ENCODE peak calls at places on chromosomes 2 and 18, in four cellular contexts. One of them, this sample, is unnamed.

GRCh38 chr2:2586068-2586776 is 255.1 kb upstream of the MYT1L start:
- DNase-seq in GM12891: no peak
- DNase-seq in GM12878: no peak
- DNase-seq in K562: no peak
- DNase-seq in this sample: no peak

GRCh38 chr2:185208261-185208660 is 530.3 kb upstream of the FSIP2 start:
- DNase-seq in GM12891: no peak
- DNase-seq in GM12878: no peak
- DNase-seq in K562: peak; percentile 6
- DNase-seq in this sample: peak; percentile 23

GRCh38 chr2:141027221-141027620 is 1103.6 kb downstream of the LRP1B start:
- DNase-seq in GM12891: no peak
- DNase-seq in GM12878: no peak
- DNase-seq in K562: no peak
- DNase-seq in this sample: no peak

GRCh38 chr18:44149706-44150105 is 531.0 kb upstream of the SETBP1 start:
- DNase-seq in GM12891: no peak
- DNase-seq in GM12878: no peak
- DNase-seq in K562: no peak
- DNase-seq in this sample: no peak

GRCh38 chr18:30971338-30971956 is 71.1 kb downstream of the DSC3 start:
- DNase-seq in GM12891: no peak
- DNase-seq in GM12878: no peak
- DNase-seq in K562: peak; percentile 20
- DNase-seq in this sample: no peak

GRCh38 chr2:217832115-217832514 is 170.7 kb downstream of the TNS1 start:
- DNase-seq in GM12891: no peak
- DNase-seq in GM12878: no peak
- DNase-seq in K562: no peak
- DNase-seq in this sample: no peak

GRCh38 chr2:207725815-207726578 is 14.6 kb downstream of the CCNYL1 start:
- DNase-seq in GM12891: no peak
- DNase-seq in GM12878: no peak
- DNase-seq in K562: no peak
- DNase-seq in this sample: no peak

GRCh38 chr18:11320981-11321380 is 171.6 kb upstream of the PIEZO2 start:
- DNase-seq in GM12891: no peak
- DNase-seq in GM12878: no peak
- DNase-seq in K562: no peak
- DNase-seq in this sample: no peak

GRCh38 chr2:236211281-236211680 is 43.1 kb upstream of the GBX2 start:
- DNase-seq in GM12891: no peak
- DNase-seq in GM12878: no peak
- DNase-seq in K562: no peak
- DNase-seq in this sample: no peak

GRCh38 chr18:12585218-12585617 is 72.7 kb downstream of the SPIRE1 start:
- DNase-seq in GM12891: no peak
- DNase-seq in GM12878: no peak
- DNase-seq in K562: no peak
- DNase-seq in this sample: no peak

GRCh38 chr2:148903294-148903693 is 28.3 kb downstream of the KIF5C start:
- DNase-seq in GM12891: no peak
- DNase-seq in GM12878: no peak
- DNase-seq in K562: no peak
- DNase-seq in this sample: no peak

GRCh38 chr2:12895017-12895416 is 178.3 kb downstream of the TRIB2 start:
- DNase-seq in GM12891: no peak
- DNase-seq in GM12878: no peak
- DNase-seq in K562: no peak
- DNase-seq in this sample: no peak

GRCh38 chr2:237732790-237733349 is 65.7 kb upstream of the RBM44 start:
- DNase-seq in GM12891: no peak
- DNase-seq in GM12878: no peak
- DNase-seq in K562: no peak
- DNase-seq in this sample: no peak

GRCh38 chr2:26979761-26980160 is 9.3 kb downstream of the MAPRE3 start:
- DNase-seq in GM12891: no peak
- DNase-seq in GM12878: no peak
- DNase-seq in K562: no peak
- DNase-seq in this sample: no peak
- TF ChIP-seq SPI1 in GM12891: no peak
- TF ChIP-seq SPI1 in GM12878: no peak
- TF ChIP-seq SPI1 in K562: no peak
- TF ChIP-seq SPI1 in this sample: no peak

GRCh38 chr2:145220496-145220895 is 700.6 kb upstream of the ZEB2 start:
- DNase-seq in GM12891: no peak
- DNase-seq in GM12878: no peak
- DNase-seq in K562: no peak
- DNase-seq in this sample: no peak
- TF ChIP-seq SPI1 in GM12891: no peak
- TF ChIP-seq SPI1 in GM12878: no peak
- TF ChIP-seq SPI1 in K562: no peak
- TF ChIP-seq SPI1 in this sample: no peak

DNA sequence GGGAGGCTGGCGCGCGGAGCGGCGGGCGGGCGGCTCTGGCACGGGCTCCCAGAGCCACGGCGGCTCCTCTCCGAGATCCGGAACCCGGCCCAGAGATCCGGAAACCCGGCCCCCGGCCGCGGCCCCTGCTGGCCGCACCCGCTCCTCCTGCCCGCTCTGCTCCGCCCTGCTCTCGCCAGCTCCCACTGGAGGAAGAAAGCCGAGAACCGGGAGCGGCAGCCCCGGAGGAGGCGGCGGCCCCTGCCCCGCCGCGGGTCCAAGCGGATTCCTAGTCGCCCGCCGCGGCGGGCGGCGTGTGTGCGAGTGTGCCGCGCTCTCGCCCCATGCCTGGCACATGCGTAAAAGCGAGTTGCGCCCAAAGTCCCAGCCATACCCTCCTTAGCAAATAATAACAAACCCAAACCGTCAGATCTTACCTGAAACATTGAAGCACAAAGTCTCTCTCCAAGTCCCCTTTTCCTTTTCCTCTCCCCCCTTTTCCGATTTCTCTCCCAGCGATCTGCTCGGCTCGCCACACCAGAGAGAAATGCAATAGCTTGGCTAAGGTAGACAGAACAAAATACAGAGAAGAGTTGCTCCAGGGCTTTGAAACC is 108.7 kb upstream of the KCTD1 start:
- DNase-seq in GM12891: peak; percentile 47
- DNase-seq in GM12878: no peak
- DNase-seq in K562: no peak
- DNase-seq in this sample: no peak
- TF ChIP-seq SPI1 in GM12891: no peak
- TF ChIP-seq SPI1 in GM12878: no peak
- TF ChIP-seq SPI1 in K562: no peak
- TF ChIP-seq SPI1 in this sample: no peak

GRCh38 chr2:120869036-120869435 is 133.4 kb downstream of the GLI2 start:
- DNase-seq in GM12891: no peak
- DNase-seq in GM12878: no peak
- DNase-seq in K562: no peak
- DNase-seq in this sample: no peak

GRCh38 chr2:120866483-120867140 is 130.9 kb downstream of the GLI2 start:
- DNase-seq in GM12891: no peak
- DNase-seq in GM12878: no peak
- DNase-seq in K562: no peak
- DNase-seq in this sample: no peak

GRCh38 chr2:120866071-120866470 is 130.4 kb downstream of the GLI2 start:
- DNase-seq in GM12891: no peak
- DNase-seq in GM12878: no peak
- DNase-seq in K562: no peak
- DNase-seq in this sample: no peak

GRCh38 chr2:120868366-120868765 is 132.7 kb downstream of the GLI2 start:
- DNase-seq in GM12891: no peak
- DNase-seq in GM12878: no peak
- DNase-seq in K562: no peak
- DNase-seq in this sample: no peak

DNA sequence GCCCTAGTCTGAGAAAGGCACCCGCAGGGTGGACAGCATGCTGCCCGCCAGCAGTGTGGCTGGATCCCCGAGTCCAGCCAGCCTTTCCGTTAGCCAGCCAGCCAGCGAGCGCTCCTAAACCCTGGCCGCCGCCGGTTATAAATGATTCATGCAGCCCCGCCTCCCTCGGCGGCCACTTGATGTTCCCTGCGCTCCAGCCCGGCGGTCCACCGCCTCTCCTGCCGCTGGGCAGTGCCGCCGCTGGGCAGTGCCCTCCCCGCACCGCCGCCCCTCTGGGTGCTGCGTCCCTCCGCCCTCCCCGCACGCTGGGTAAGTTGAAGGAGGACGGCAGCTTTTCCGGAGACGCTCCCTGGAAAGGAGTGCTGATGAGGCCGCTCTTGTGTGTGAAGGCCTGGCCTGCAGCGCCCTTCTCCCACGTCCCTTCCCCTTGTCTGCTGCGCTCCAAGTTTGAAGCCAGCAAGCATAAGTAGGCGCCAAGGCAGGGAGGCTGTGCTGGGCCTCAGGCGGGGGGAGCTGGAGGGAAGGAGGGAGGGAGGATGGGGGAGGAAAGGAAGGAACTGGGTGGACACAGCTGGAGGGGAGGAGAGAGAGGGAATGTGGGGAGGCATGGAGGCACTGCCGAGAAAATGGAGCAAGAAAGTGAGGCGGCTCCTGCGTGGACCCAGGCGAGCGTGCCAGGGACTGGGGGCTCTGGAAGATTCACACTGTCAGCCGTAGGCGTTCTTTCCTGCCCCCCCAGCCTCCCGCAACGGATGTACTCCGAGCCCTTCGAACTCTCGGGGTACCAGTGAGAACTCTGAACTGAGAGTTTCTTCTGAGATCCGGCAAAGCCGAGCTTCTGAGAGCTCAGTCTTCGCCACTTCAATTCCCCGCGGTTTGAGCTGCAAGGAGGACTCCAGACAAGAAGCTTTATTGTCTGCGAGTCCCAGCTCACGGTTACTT is 131.9 kb downstream of the GLI2 start:
- DNase-seq in GM12891: no peak
- DNase-seq in GM12878: no peak
- DNase-seq in K562: peak; percentile 25
- DNase-seq in this sample: no peak
- TF ChIP-seq SPI1 in GM12891: no peak
- TF ChIP-seq SPI1 in GM12878: no peak
- TF ChIP-seq SPI1 in K562: no peak
- TF ChIP-seq SPI1 in this sample: no peak

DNA sequence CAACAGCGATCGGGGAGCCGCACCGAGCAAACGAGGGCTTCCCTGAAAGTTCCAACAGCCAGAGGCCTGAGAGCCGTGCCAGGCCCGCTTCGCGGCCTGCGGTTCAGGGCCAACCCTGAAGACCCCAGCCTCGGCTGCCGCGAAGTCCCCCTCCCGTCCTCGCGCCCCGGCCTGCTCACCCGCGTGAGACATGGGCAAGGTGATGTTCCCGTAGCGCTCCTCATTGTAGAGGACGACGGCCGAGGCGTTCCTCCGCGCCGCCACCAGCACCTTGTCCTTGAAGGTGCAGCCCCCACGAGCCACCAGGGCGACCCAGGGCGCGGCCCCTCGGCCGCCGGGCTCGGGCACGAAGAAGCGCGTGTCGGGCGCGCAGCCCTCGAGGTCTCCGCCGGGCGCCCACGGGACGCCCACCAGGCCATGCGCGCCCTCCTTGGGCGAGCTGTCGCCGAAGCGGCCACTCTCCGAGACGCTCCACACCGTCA is 510 bp downstream of the RNF149 start:
- DNase-seq in GM12891: peak; percentile 37
- DNase-seq in GM12878: no peak
- DNase-seq in K562: no peak
- DNase-seq in this sample: no peak
- TF ChIP-seq SPI1 in GM12891: no peak
- TF ChIP-seq SPI1 in GM12878: no peak
- TF ChIP-seq SPI1 in K562: no peak
- TF ChIP-seq SPI1 in this sample: no peak

GRCh38 chr2:233871432-233871831 is 3.2 kb upstream of the MSL3B start:
- DNase-seq in GM12891: no peak
- DNase-seq in GM12878: no peak
- DNase-seq in K562: no peak
- DNase-seq in this sample: no peak

GRCh38 chr2:233862261-233862768 is 5.9 kb downstream of the MSL3B start:
- DNase-seq in GM12891: no peak
- DNase-seq in GM12878: no peak
- DNase-seq in K562: no peak
- DNase-seq in this sample: no peak

GRCh38 chr2:233866479-233866878 is 1.7 kb downstream of the MSL3B start:
- DNase-seq in GM12891: no peak
- DNase-seq in GM12878: no peak
- DNase-seq in K562: no peak
- DNase-seq in this sample: no peak

GRCh38 chr2:233865838-233866237 is 2.3 kb downstream of the MSL3B start:
- DNase-seq in GM12891: no peak
- DNase-seq in GM12878: no peak
- DNase-seq in K562: no peak
- DNase-seq in this sample: no peak

DNA sequence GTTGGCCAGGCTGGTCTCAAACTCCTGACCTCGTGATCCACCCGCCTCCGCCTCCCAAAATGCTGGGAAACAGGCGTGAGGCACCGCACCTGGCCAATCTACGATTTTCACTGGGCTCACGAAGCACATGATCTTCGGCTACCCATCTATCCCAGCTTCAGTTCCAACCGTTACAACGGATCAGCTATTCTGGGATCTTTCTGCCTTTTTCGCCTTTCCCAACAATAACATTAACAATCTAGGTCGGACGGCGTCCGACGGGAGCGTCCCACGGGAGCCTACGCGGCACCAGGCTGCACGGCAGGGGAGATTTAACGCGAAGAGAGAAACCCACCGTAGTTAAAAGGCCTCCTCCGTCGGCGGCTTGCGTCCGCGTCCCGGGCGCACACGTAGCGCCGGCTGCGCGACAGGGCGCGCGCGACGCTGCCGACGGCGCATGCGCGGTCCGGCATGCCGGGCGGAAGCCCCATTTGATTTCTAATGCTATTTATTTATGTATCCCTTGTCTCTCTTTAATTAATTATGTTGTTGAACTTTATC is at the start of gene MSL3B:
- DNase-seq in GM12891: peak; percentile 82
- DNase-seq in GM12878: no peak
- DNase-seq in K562: peak; percentile 80
- DNase-seq in this sample: no peak
- TF ChIP-seq SPI1 in GM12891: no peak
- TF ChIP-seq SPI1 in GM12878: no peak
- TF ChIP-seq SPI1 in K562: no peak
- TF ChIP-seq SPI1 in this sample: no peak

GRCh38 chr18:76684265-76684664 is 138.1 kb upstream of the ZNF236 start:
- DNase-seq in GM12891: no peak
- DNase-seq in GM12878: no peak
- DNase-seq in K562: no peak
- DNase-seq in this sample: no peak
- TF ChIP-seq SPI1 in GM12891: no peak
- TF ChIP-seq SPI1 in GM12878: no peak
- TF ChIP-seq SPI1 in K562: no peak
- TF ChIP-seq SPI1 in this sample: no peak

DNA sequence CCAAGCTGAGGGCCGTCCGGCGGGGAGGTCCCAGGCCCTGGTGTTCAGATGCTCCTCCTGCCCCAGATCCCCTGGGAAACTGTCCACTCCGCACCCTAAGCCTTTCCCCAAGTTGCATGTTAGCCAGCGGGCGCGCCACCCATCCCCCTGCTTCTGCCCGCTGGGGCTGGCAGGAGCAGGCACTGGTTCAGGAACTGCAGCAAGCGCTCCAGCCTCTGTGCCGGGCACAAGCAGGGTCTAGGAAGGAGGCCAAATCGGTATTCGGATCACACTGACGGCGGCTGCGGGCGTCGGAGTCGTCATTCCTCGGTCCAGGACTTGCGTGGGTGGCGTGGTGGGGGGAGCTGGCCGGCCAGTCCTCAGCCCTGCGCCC is 53.7 kb downstream of the FAM168B start:
- DNase-seq in GM12891: no peak
- DNase-seq in GM12878: no peak
- DNase-seq in K562: no peak
- DNase-seq in this sample: no peak
- TF ChIP-seq SPI1 in GM12891: no peak
- TF ChIP-seq SPI1 in GM12878: no peak
- TF ChIP-seq SPI1 in K562: no peak
- TF ChIP-seq SPI1 in this sample: no peak

This sample was measured in HL-60.